ENCODE peak calls at places on chromosomes 7 and 10, in six cellular contexts. J is H1, Y is SK-N-SH, V is HepG2, S is T47D, W is K562. G is an unnamed sample.

GRCh38 chr10:88886557-88886956 is 6.5 kb downstream of the STAMBPL1 start:
- DNase-seq in J (no peak), Y (no peak), V (no peak), S (no peak), W (no peak), G (no peak)

GRCh38 chr7:101998904-101999236 is 181.4 kb downstream of the CUX1 start:
- DNase-seq in J (peak), Y (peak), V (no peak), S (no peak), W (no peak), G (no peak)

GRCh38 chr10:17756557-17757208 is 4.7 kb downstream of the TMEM236 start:
- DNase-seq in J (no peak), Y (no peak), V (peak), S (peak), W (no peak), G (no peak)

GRCh38 chr7:25714013-25714412 is 438.0 kb upstream of the NFE2L3 start:
- DNase-seq in J (no peak), Y (no peak), V (no peak), S (no peak), W (no peak), G (no peak)

GRCh38 chr7:139720705-139721231 is 57.0 kb downstream of the HIPK2 start:
- DNase-seq in J (no peak), Y (no peak), V (no peak), S (no peak), W (no peak), G (no peak)

GRCh38 chr7:31100445-31100844 is 48.3 kb downstream of the ADCYAP1R1 start:
- DNase-seq in J (no peak), Y (peak), V (no peak), S (no peak), W (no peak), G (no peak)

GRCh38 chr7:35370694-35371093 is 116.8 kb upstream of the TBX20 start:
- DNase-seq in J (no peak), Y (peak), V (no peak), S (no peak), W (no peak), G (no peak)

GRCh38 chr7:43692582-43693373 is 36.5 kb downstream of the COA1 start:
- DNase-seq in J (no peak), Y (no peak), V (no peak), S (no peak), W (no peak), G (no peak)

GRCh38 chr10:43653746-43654145 is 5.1 kb upstream of the ZNF32 start:
- DNase-seq in J (no peak), Y (no peak), V (no peak), S (no peak), W (no peak), G (no peak)

GRCh38 chr10:86535057-86535882 is 13.7 kb upstream of the WAPL start:
- DNase-seq in J (no peak), Y (no peak), V (peak), S (peak), W (peak), G (peak)

GRCh38 chr10:1050145-1050544 is 1.2 kb upstream of the IDI1 start:
- DNase-seq in J (no peak), Y (no peak), V (peak), S (no peak), W (peak), G (no peak)

GRCh38 chr10:1048732-1049424 is at the start of gene IDI1:
- DNase-seq in J (peak), Y (peak), V (peak), S (peak), W (peak), G (peak)

GRCh38 chr10:1048349-1048731 is 579 bp downstream of the IDI1 start:
- DNase-seq in J (no peak), Y (peak), V (peak), S (peak), W (no peak), G (no peak)

GRCh38 chr10:1049425-1049958 is 573 bp upstream of the IDI1 start:
- DNase-seq in J (no peak), Y (peak), V (peak), S (no peak), W (no peak), G (no peak)

GRCh38 chr10:1050555-1050954 is 1.6 kb upstream of the IDI1 start:
- DNase-seq in J (no peak), Y (no peak), V (peak), S (peak), W (no peak), G (peak)
- TF ChIP-seq JUND in J (no peak), Y (no peak), V (no peak), S (no peak), W (no peak), G (no peak)

DNA sequence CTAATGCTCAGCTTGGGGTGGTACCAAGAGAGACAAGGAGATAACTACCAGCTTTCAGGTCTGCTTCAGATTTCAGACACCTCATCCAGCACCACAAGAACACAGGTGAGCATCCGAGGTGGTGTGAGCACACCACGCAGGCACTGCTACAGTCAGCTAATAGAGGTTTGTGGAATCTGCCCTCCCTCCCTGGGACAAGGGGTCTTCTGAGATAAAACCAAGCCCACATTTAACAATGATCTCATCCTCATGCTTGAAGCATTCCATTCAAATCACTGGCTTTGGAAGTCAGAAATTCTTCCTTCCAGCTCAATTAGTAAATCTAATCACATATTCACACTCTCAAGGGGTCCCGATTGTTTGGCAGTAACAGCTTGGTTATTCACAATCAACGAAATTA is 331.4 kb downstream of the ELMO1 start:
- DNase-seq in J (peak), Y (no peak), V (no peak), S (no peak), W (no peak), G (no peak)
- TF ChIP-seq JUND in J (peak), Y (no peak), V (no peak), S (no peak), W (no peak), G (no peak)

GRCh38 chr10:6228647-6229046 is 25.9 kb downstream of the PFKFB3 start:
- DNase-seq in J (no peak), Y (peak), V (no peak), S (no peak), W (no peak), G (no peak)

GRCh38 chr10:6226216-6226615 is 23.5 kb downstream of the PFKFB3 start:
- DNase-seq in J (no peak), Y (peak), V (no peak), S (no peak), W (no peak), G (no peak)

GRCh38 chr10:6229290-6229689 is 26.6 kb downstream of the PFKFB3 start:
- DNase-seq in J (no peak), Y (peak), V (no peak), S (no peak), W (no peak), G (no peak)

GRCh38 chr10:6228010-6228511 is 25.3 kb downstream of the PFKFB3 start:
- DNase-seq in J (no peak), Y (peak), V (no peak), S (peak), W (no peak), G (no peak)

GRCh38 chr10:6227346-6227745 is 24.6 kb downstream of the PFKFB3 start:
- DNase-seq in J (no peak), Y (peak), V (no peak), S (no peak), W (no peak), G (no peak)
- TF ChIP-seq JUND in J (no peak), Y (no peak), V (no peak), S (no peak), W (no peak), G (no peak)

DNA sequence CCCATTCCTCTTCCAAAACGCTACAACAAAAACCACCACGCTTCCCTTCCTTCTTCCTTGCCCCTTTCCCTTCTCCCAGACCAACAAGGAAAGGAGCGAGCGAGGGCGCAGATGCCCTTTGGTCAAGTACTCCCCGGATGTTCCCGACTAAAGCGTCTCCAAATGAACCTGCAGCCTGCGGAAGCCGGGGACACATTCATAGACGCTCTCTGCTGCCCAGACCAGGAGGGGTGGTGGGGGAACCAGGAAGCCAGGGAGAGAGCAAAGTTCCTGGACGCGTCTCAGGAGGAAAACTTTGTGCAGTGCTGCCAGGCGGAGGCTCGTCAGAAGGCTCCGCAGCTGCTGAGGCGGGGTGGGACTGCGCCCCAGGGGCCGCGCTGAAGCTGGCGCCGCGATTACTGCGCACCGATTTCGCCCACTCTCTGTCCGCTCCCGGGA is 754 bp downstream of the SEMA3D start:
- DNase-seq in J (no peak), Y (peak), V (no peak), S (peak), W (no peak), G (no peak)
- TF ChIP-seq JUND in J (no peak), Y (no peak), V (no peak), S (no peak), W (no peak), G (no peak)

DNA sequence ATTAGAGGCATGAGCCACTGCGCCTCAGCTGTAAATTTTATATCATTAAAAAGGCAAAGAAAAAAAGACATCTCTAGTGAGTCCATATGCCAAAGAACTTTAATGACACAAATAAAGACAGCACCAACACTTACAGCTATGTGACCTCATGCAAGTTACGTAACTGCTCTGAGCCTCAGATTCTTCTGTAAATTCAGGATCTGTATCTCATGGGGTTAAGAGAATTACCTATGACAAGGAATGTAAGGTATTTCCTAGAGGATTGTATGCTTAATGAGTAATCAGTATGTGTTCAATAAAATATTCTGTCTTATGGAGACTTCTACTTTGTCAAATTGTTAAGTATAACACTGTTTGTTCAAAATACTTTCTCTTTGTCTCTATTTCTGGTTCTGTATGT is 274.0 kb upstream of the GLI3 start:
- DNase-seq in J (no peak), Y (no peak), V (no peak), S (peak), W (no peak), G (no peak)
- TF ChIP-seq JUND in J (no peak), Y (no peak), V (no peak), S (no peak), W (no peak), G (no peak)

DNA sequence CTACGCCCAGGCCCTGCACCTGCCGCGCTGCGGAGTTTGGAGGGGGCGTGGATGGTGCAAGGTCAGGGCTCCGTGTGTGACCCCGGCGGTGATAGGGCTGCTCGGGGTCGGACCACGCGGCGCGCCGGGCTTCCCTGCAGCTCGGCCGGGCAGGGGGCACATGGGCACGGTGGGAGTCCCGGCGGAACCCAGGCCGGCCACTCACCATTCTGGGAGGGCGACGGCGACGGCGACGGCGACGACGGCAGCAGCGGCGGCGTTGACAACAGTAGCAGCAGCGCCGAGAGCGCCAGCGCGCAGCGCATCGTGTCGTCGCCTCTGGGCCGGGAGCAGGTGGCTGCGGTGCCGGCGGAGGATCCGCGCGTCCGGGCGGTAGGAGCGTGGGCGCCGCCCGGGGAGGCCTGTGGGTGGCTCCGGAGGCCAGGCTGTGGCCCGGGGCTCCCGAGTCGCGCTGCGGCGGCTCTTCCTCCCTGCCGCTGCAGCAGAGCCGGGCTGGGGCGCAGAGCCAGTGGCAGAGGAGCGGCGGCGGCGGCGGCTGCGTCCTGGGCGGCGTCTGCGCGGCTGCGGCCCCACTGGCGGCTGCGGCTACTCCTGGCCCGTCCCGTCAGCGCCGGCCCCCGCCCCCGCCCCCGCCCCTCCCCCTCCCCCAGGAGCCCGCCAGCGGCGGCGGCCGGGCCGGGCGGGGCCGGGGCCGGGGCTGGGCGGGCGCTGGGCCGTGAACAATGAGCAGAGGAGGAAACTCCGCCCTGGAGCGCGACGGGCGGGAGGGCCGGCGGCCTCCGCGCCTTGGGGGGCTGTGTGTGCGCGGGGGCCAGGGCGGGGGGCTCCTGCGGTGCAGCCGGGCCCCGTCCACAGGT is at the start of gene PODXL:
- DNase-seq in J (no peak), Y (peak), V (no peak), S (peak), W (peak), G (no peak)
- TF ChIP-seq JUND in J (no peak), Y (no peak), V (no peak), S (no peak), W (no peak), G (no peak)

GRCh38 chr10:28676297-28676967 is 889 bp upstream of the BAMBI start:
- DNase-seq in J (no peak), Y (no peak), V (no peak), S (peak), W (no peak), G (no peak)
- TF ChIP-seq JUND in J (no peak), Y (no peak), V (no peak), S (no peak), W (no peak), G (no peak)